ENCODE peak calls at places on chromosomes 16 and 17, in nine cellular contexts. One of them, this sample, is unnamed.

GRCh38 chr17:41959336-41960095 is 7.1 kb upstream of the CNP start:
- DNase-seq in activated naive CD8-positive, alpha-beta T cell treated with anti-CD3 and anti-CD28 coated beads, Interleukin-2, amount 50 U/mL, for 24 hours: no peak
- DNase-seq in globus pallidus: peak; percentile 64
- DNase-seq in fibroblast of lung: peak; percentile 56
- DNase-seq in T47D: peak; percentile 56
- DNase-seq in stimulated activated naive CD8-positive, alpha-beta T cell treated with anti-CD3 and anti-CD28 coated beads, Interleukin-15, amount 100 ng/mL, for 72 hours: no peak
- DNase-seq in ELF-1: peak; percentile 92
- DNase-seq in germinal center: no peak
- DNase-seq in MV-4-11: peak; percentile 36
- DNase-seq in this sample: peak; percentile 87

GRCh38 chr17:20315321-20315720 is 152.0 kb downstream of the LGALS9B start:
- DNase-seq in activated naive CD8-positive, alpha-beta T cell treated with anti-CD3 and anti-CD28 coated beads, Interleukin-2, amount 50 U/mL, for 24 hours: no peak
- DNase-seq in globus pallidus: no peak
- DNase-seq in fibroblast of lung: no peak
- DNase-seq in T47D: no peak
- DNase-seq in stimulated activated naive CD8-positive, alpha-beta T cell treated with anti-CD3 and anti-CD28 coated beads, Interleukin-15, amount 100 ng/mL, for 72 hours: no peak
- DNase-seq in ELF-1: no peak
- DNase-seq in germinal center: no peak
- DNase-seq in MV-4-11: no peak
- DNase-seq in this sample: no peak

GRCh38 chr16:4521971-4522623 is 16.5 kb downstream of the CDIP1 start:
- DNase-seq in activated naive CD8-positive, alpha-beta T cell treated with anti-CD3 and anti-CD28 coated beads, Interleukin-2, amount 50 U/mL, for 24 hours: no peak
- DNase-seq in globus pallidus: peak; percentile 84
- DNase-seq in fibroblast of lung: peak; percentile 28
- DNase-seq in T47D: no peak
- DNase-seq in stimulated activated naive CD8-positive, alpha-beta T cell treated with anti-CD3 and anti-CD28 coated beads, Interleukin-15, amount 100 ng/mL, for 72 hours: no peak
- DNase-seq in ELF-1: peak; percentile 32
- DNase-seq in germinal center: no peak
- DNase-seq in MV-4-11: no peak
- DNase-seq in this sample: peak; percentile 78

GRCh38 chr16:86597880-86598606 is 19.7 kb downstream of the FOXL1 start:
- DNase-seq in activated naive CD8-positive, alpha-beta T cell treated with anti-CD3 and anti-CD28 coated beads, Interleukin-2, amount 50 U/mL, for 24 hours: no peak
- DNase-seq in globus pallidus: no peak
- DNase-seq in fibroblast of lung: no peak
- DNase-seq in T47D: no peak
- DNase-seq in stimulated activated naive CD8-positive, alpha-beta T cell treated with anti-CD3 and anti-CD28 coated beads, Interleukin-15, amount 100 ng/mL, for 72 hours: no peak
- DNase-seq in ELF-1: no peak
- DNase-seq in germinal center: no peak
- DNase-seq in MV-4-11: no peak
- DNase-seq in this sample: no peak

GRCh38 chr16:27437946-27438345 is 36.0 kb downstream of the IL21R start:
- DNase-seq in activated naive CD8-positive, alpha-beta T cell treated with anti-CD3 and anti-CD28 coated beads, Interleukin-2, amount 50 U/mL, for 24 hours: no peak
- DNase-seq in globus pallidus: no peak
- DNase-seq in fibroblast of lung: no peak
- DNase-seq in T47D: no peak
- DNase-seq in stimulated activated naive CD8-positive, alpha-beta T cell treated with anti-CD3 and anti-CD28 coated beads, Interleukin-15, amount 100 ng/mL, for 72 hours: no peak
- DNase-seq in ELF-1: no peak
- DNase-seq in germinal center: no peak
- DNase-seq in MV-4-11: no peak
- DNase-seq in this sample: no peak

GRCh38 chr17:51372345-51373004 is 112.1 kb downstream of the UTP18 start:
- DNase-seq in activated naive CD8-positive, alpha-beta T cell treated with anti-CD3 and anti-CD28 coated beads, Interleukin-2, amount 50 U/mL, for 24 hours: peak; percentile 10
- DNase-seq in globus pallidus: peak; percentile 95
- DNase-seq in fibroblast of lung: peak; percentile 28
- DNase-seq in T47D: peak; percentile 22
- DNase-seq in stimulated activated naive CD8-positive, alpha-beta T cell treated with anti-CD3 and anti-CD28 coated beads, Interleukin-15, amount 100 ng/mL, for 72 hours: no peak
- DNase-seq in ELF-1: peak; percentile 84
- DNase-seq in germinal center: peak; percentile 60
- DNase-seq in MV-4-11: peak; percentile 98
- DNase-seq in this sample: peak; percentile 53

GRCh38 chr17:2050246-2050866 is 4.5 kb upstream of the HIC1 start:
- DNase-seq in activated naive CD8-positive, alpha-beta T cell treated with anti-CD3 and anti-CD28 coated beads, Interleukin-2, amount 50 U/mL, for 24 hours: peak; percentile 75
- DNase-seq in globus pallidus: peak; percentile 50
- DNase-seq in fibroblast of lung: peak; percentile 79
- DNase-seq in T47D: no peak
- DNase-seq in stimulated activated naive CD8-positive, alpha-beta T cell treated with anti-CD3 and anti-CD28 coated beads, Interleukin-15, amount 100 ng/mL, for 72 hours: peak; percentile 72
- DNase-seq in ELF-1: no peak
- DNase-seq in germinal center: peak; percentile 67
- DNase-seq in MV-4-11: peak; percentile 56
- DNase-seq in this sample: peak; percentile 89

GRCh38 chr17:82170412-82170961 is 42.2 kb downstream of the CCDC57 start:
- DNase-seq in activated naive CD8-positive, alpha-beta T cell treated with anti-CD3 and anti-CD28 coated beads, Interleukin-2, amount 50 U/mL, for 24 hours: no peak
- DNase-seq in globus pallidus: no peak
- DNase-seq in fibroblast of lung: no peak
- DNase-seq in T47D: no peak
- DNase-seq in stimulated activated naive CD8-positive, alpha-beta T cell treated with anti-CD3 and anti-CD28 coated beads, Interleukin-15, amount 100 ng/mL, for 72 hours: no peak
- DNase-seq in ELF-1: no peak
- DNase-seq in germinal center: no peak
- DNase-seq in MV-4-11: peak; percentile 71
- DNase-seq in this sample: peak; percentile 37

GRCh38 chr17:32876414-32877163 is at the start of gene MYO1D:
- DNase-seq in activated naive CD8-positive, alpha-beta T cell treated with anti-CD3 and anti-CD28 coated beads, Interleukin-2, amount 50 U/mL, for 24 hours: peak; percentile 77
- DNase-seq in globus pallidus: peak; percentile 45
- DNase-seq in fibroblast of lung: no peak
- DNase-seq in T47D: peak; percentile 61
- DNase-seq in stimulated activated naive CD8-positive, alpha-beta T cell treated with anti-CD3 and anti-CD28 coated beads, Interleukin-15, amount 100 ng/mL, for 72 hours: peak; percentile 70
- DNase-seq in ELF-1: peak; percentile 66
- DNase-seq in germinal center: peak; percentile 49
- DNase-seq in MV-4-11: no peak
- DNase-seq in this sample: peak; percentile 88

GRCh38 chr16:27463741-27464662 is 62.0 kb downstream of the IL21R start:
- DNase-seq in activated naive CD8-positive, alpha-beta T cell treated with anti-CD3 and anti-CD28 coated beads, Interleukin-2, amount 50 U/mL, for 24 hours: peak; percentile 70
- DNase-seq in globus pallidus: no peak
- DNase-seq in fibroblast of lung: no peak
- DNase-seq in T47D: no peak
- DNase-seq in stimulated activated naive CD8-positive, alpha-beta T cell treated with anti-CD3 and anti-CD28 coated beads, Interleukin-15, amount 100 ng/mL, for 72 hours: peak; percentile 79
- DNase-seq in ELF-1: no peak
- DNase-seq in germinal center: no peak
- DNase-seq in MV-4-11: no peak
- DNase-seq in this sample: no peak